ENCODE peak calls at places on chromosomes 5 and 9, in four cellular contexts. S is neural crest cell; A is stimulated activated CD4-positive, alpha-beta T cell treated with anti-CD3 and anti-CD28 coated beads, Interleukin-4, amount 100 ng/mL, for 4 hours; U is breast epithelium. T is an unnamed sample.
A peak's percentile ranks its signal among the peaks of the same experiment; 100 is the strongest.

GRCh38 chr5:12270914-12271313 is 366.7 kb upstream of the CTNND2 start:
- DNase-seq in S (no peak), A (no peak), U (no peak), T (no peak)

GRCh38 chr9:109286571-109286977 is 34.3 kb downstream of the EPB41L4B start:
- DNase-seq in S (no peak), A (no peak), U (no peak), T (no peak)

GRCh38 chr9:110088099-110088498 is 119.9 kb downstream of the C9orf152 start:
- DNase-seq in S (no peak), A (no peak), U (no peak), T (no peak)

GRCh38 chr9:104900871-104901270 is 27.1 kb downstream of the ABCA1 start:
- DNase-seq in S (no peak), A (no peak), U (no peak), T (no peak)

GRCh38 chr5:1488882-1489680 is 34.7 kb downstream of the LPCAT1 start:
- DNase-seq in S (no peak), A (no peak), U (no peak), T (no peak)

GRCh38 chr9:134466869-134467616 is 140.8 kb downstream of the RXRA start:
- DNase-seq in S (no peak), A (no peak), U (no peak), T (no peak)

GRCh38 chr9:133904371-133905090 is 87.6 kb downstream of the VAV2 start:
- DNase-seq in S (no peak), A (no peak), U (no peak), T (no peak)

GRCh38 chr9:132169672-132170392 is 8.0 kb downstream of the NTNG2 start:
- DNase-seq in S (peak; percentile 56), A (peak; percentile 64), U (no peak), T (peak; percentile 38)

GRCh38 chr9:114930063-114930812 is at the start of gene TNFSF8:
- DNase-seq in S (peak; percentile 4), A (peak; percentile 57), U (no peak), T (peak; percentile 58)

GRCh38 chr5:67287795-67288194 is 91.2 kb upstream of the CD180 start:
- DNase-seq in S (no peak), A (no peak), U (no peak), T (no peak)

GRCh38 chr9:101463397-101463796 is 27.8 kb upstream of the ALDOB start:
- DNase-seq in S (no peak), A (no peak), U (no peak), T (no peak)

GRCh38 chr9:77224750-77225312 is 47.5 kb downstream of the VPS13A start:
- DNase-seq in S (no peak), A (no peak), U (no peak), T (no peak)

GRCh38 chr9:129102095-129102525 is 8.5 kb downstream of the CRAT start:
- DNase-seq in S (no peak), A (no peak), U (no peak), T (no peak)

GRCh38 chr9:83508072-83508471 is 30.1 kb downstream of the FRMD3 start:
- DNase-seq in S (no peak), A (no peak), U (no peak), T (no peak)

GRCh38 chr9:113581865-113582697 is 118.6 kb downstream of the RGS3 start:
- DNase-seq in S (peak; percentile 34), A (peak; percentile 51), U (peak; percentile 56), T (peak; percentile 61)

GRCh38 chr9:71005456-71005855 is 116.0 kb downstream of the TRPM3 start:
- DNase-seq in S (no peak), A (no peak), U (no peak), T (no peak)

GRCh38 chr5:132756542-132756941 is 9.3 kb downstream of the CCNI2 start:
- DNase-seq in S (no peak), A (no peak), U (no peak), T (no peak)

GRCh38 chr9:120235081-120235480 is 344.9 kb downstream of the CDK5RAP2 start:
- DNase-seq in S (no peak), A (no peak), U (no peak), T (no peak)

GRCh38 chr9:110742741-110743371 is 74.3 kb downstream of the MUSK start:
- DNase-seq in S (no peak), A (no peak), U (no peak), T (no peak)

GRCh38 chr5:38113456-38113855 is 144.9 kb upstream of the EGFLAM start:
- DNase-seq in S (no peak), A (no peak), U (no peak), T (no peak)

GRCh38 chr5:133962801-133963476 is 5.5 kb downstream of the C5orf15 start:
- DNase-seq in S (no peak), A (no peak), U (no peak), T (no peak)

GRCh38 chr5:112267231-112267630 is 151.8 kb downstream of the EPB41L4A start:
- DNase-seq in S (no peak), A (no peak), U (no peak), T (no peak)

GRCh38 chr5:98773214-98773463 is 324 bp upstream of the RGMB start:
- DNase-seq in S (no peak), A (no peak), U (no peak), T (no peak)

GRCh38 chr5:180210961-180211760 is 2.1 kb upstream of the RASGEF1C start:
- DNase-seq in S (no peak), A (no peak), U (no peak), T (no peak)

GRCh38 chr5:137141779-137142178 is 357.3 kb downstream of the SPOCK1 start:
- DNase-seq in S (no peak), A (no peak), U (no peak), T (no peak)

GRCh38 chr9:2299156-2299842 is 284.2 kb downstream of the SMARCA2 start:
- DNase-seq in S (no peak), A (no peak), U (peak; percentile 68), T (no peak)

GRCh38 chr5:175250426-175250825 is 193.6 kb downstream of the DRD1 start:
- DNase-seq in S (no peak), A (no peak), U (no peak), T (no peak)

GRCh38 chr9:114202849-114203248 is 47.5 kb downstream of the COL27A1 start:
- DNase-seq in S (no peak), A (no peak), U (no peak), T (no peak)

GRCh38 chr5:6632324-6632930 is 417 bp downstream of the NSUN2 start:
- DNase-seq in S (no peak), A (no peak), U (no peak), T (no peak)

GRCh38 chr5:139543423-139543991 is 17.6 kb upstream of the UBE2D2 start:
- DNase-seq in S (peak; percentile 45), A (peak; percentile 36), U (no peak), T (peak; percentile 11)

T was measured in effector memory CD4-positive, alpha-beta T cell.